ENCODE peak calls at places on chromosome 22, in seven cellular contexts. B, K, C, T, M, W and G are unnamed samples. For H3K27me3, the result is how much of the 10 kb centered on the place peaks cover.

GRCh38 chr22:27100789-27101188 is 443.4 kb downstream of the MIAT start:
- DNase-seq in W (no peak), K (peak), M (peak), C (peak), B (peak), T (no peak), G (no peak)

GRCh38 chr22:32991353-32992115 is 66.6 kb downstream of the SYN3 start:
- DNase-seq in K (no peak), B (no peak), M (peak), W (no peak), T (peak), C (no peak), G (no peak)

GRCh38 chr22:34914871-34915270 is 151.1 kb upstream of the ISX start:
- DNase-seq in M (peak), K (peak), T (no peak), C (peak), W (no peak), B (peak), G (no peak)

GRCh38 chr22:41565403-41566054 is 4.7 kb downstream of the CSDC2 start:
- DNase-seq in M (peak), T (no peak), B (peak), W (peak), K (no peak), C (no peak), G (no peak)

GRCh38 chr22:24503137-24503850 is 8.2 kb downstream of the UPB1 start:
- DNase-seq in C (peak), B (peak), K (peak), M (peak), W (peak), T (peak), G (peak)

GRCh38 chr22:34971456-34971855 is 94.5 kb upstream of the ISX start:
- DNase-seq in W (no peak), C (no peak), K (no peak), T (peak), B (no peak), M (no peak), G (no peak)

GRCh38 chr22:31091106-31091975 is 10.2 kb downstream of the SMTN start:
- DNase-seq in K (peak), B (no peak), C (no peak), W (no peak), M (no peak), T (no peak), G (no peak)

GRCh38 chr22:50262460-50262911 is 1.0 kb upstream of the MAPK12 start:
- DNase-seq in K (no peak), C (no peak), M (no peak), B (no peak), W (no peak), T (no peak), G (no peak)

GRCh38 chr22:31154975-31155374 is 5.0 kb upstream of the RNF185 start:
- DNase-seq in C (no peak), W (no peak), B (no peak), K (no peak), M (no peak), T (no peak), G (no peak)

GRCh38 chr22:32753591-32753990 is 47.9 kb upstream of the TIMP3 start:
- DNase-seq in K (no peak), W (no peak), T (no peak), B (no peak), C (no peak), M (no peak), G (no peak)

GRCh38 chr22:49789289-49790141 is 38.2 kb downstream of the BRD1 start:
- DNase-seq in C (no peak), M (no peak), T (no peak), W (no peak), K (no peak), B (peak), G (peak)

GRCh38 chr22:46835288-46835687 is 72.8 kb downstream of the TBC1D22A start:
- DNase-seq in T (no peak), B (no peak), K (no peak), C (no peak), M (no peak), W (no peak), G (no peak)

GRCh38 chr22:27875951-27876350 is 43.1 kb downstream of the PITPNB start:
- DNase-seq in K (no peak), C (no peak), M (no peak), W (no peak), T (no peak), B (no peak), G (no peak)

GRCh38 chr22:46669201-46669600 is 49.0 kb downstream of the GRAMD4 start:
- DNase-seq in T (no peak), B (no peak), K (no peak), M (no peak), C (no peak), W (no peak), G (no peak)

GRCh38 chr22:24580276-24580675 is 12.6 kb downstream of the LRRC75B start:
- DNase-seq in M (peak), B (no peak), W (no peak), K (no peak), T (no peak), C (no peak), G (no peak)

GRCh38 chr22:41658869-41659268 is 29.8 kb downstream of the SNU13 start:
- DNase-seq in T (no peak), C (no peak), W (no peak), B (no peak), M (no peak), K (no peak), G (no peak)

GRCh38 chr22:31144223-31144622 is 3.9 kb upstream of the PLA2G3 start:
- DNase-seq in T (no peak), C (no peak), K (no peak), B (no peak), M (peak), W (no peak), G (no peak)

GRCh38 chr22:47111626-47112373 is 349.4 kb downstream of the TBC1D22A start:
- DNase-seq in B (no peak), W (no peak), K (no peak), C (no peak), M (no peak), T (no peak), G (no peak)

GRCh38 chr22:48750826-48751440 is 1076.7 kb downstream of the BRD1 start:
- DNase-seq in M (no peak), B (no peak), K (no peak), C (no peak), W (no peak), T (no peak), G (no peak)

GRCh38 chr22:27711756-27712155 is 89.8 kb downstream of the MN1 start:
- DNase-seq in C (no peak), M (no peak), K (no peak), W (no peak), T (no peak), B (no peak), G (no peak)

GRCh38 chr22:30671071-30671470 is 3.4 kb upstream of the DUSP18 start:
- DNase-seq in B (no peak), M (no peak), K (no peak), C (no peak), W (no peak), T (no peak), G (no peak)

GRCh38 chr22:23681026-23681809 is 9.6 kb upstream of the RGL4 start:
- DNase-seq in C (no peak), T (no peak), B (no peak), W (no peak), K (no peak), M (no peak), G (no peak)

GRCh38 chr22:46815896-46816721 is 53.7 kb downstream of the TBC1D22A start:
- DNase-seq in B (peak), T (no peak), C (no peak), W (no peak), K (peak), M (peak), G (no peak)

GRCh38 chr22:46064236-46064965 is 85.9 kb upstream of the PPARA start:
- DNase-seq in M (peak), C (no peak), K (no peak), T (no peak), W (no peak), B (no peak), G (no peak)

GRCh38 chr22:37904572-37905533 is 1.2 kb upstream of the MICALL1 start:
- DNase-seq in C (peak), M (peak), K (peak), B (peak), W (peak), T (no peak), G (no peak)

GRCh38 chr22:25410849-25411248 is 153.6 kb upstream of the GRK3 start:
- DNase-seq in W (no peak), K (no peak), M (no peak), C (no peak), T (no peak), B (no peak), G (no peak)

GRCh38 chr22:48943567-48944432 is 883.9 kb downstream of the BRD1 start:
- DNase-seq in T (no peak), W (no peak), B (peak), K (no peak), M (no peak), C (peak), G (no peak)

GRCh38 chr22:35380537-35381423 is at the start of gene HMOX1:
- DNase-seq in K (peak), W (peak), C (peak), B (peak), T (peak), M (peak), G (peak)

GRCh38 chr22:50191041-50191740 is 5.5 kb downstream of the TRABD start:
- DNase-seq in W (no peak), C (peak), K (no peak), B (no peak), M (no peak), T (no peak), G (peak)

GRCh38 chr22:49444781-49445180 is 382.9 kb downstream of the BRD1 start:
- DNase-seq in C (no peak), B (no peak), K (no peak), W (no peak), T (no peak), M (no peak), G (no peak)

GRCh38 chr22:49934144-49934890 is 15.9 kb downstream of the CRELD2 start:
- DNase-seq in K (no peak), W (no peak), B (no peak), C (no peak), T (peak), M (peak), G (peak)

GRCh38 chr22:33811686-33812085 is 108.6 kb downstream of the LARGE1 start:
- DNase-seq in T (no peak), W (no peak), K (peak), C (peak), M (peak), B (peak), G (no peak)

GRCh38 chr22:48827904-48828555 is 999.6 kb downstream of the BRD1 start:
- DNase-seq in M (no peak), W (no peak), T (no peak), B (no peak), K (no peak), C (no peak), G (no peak)

GRCh38 chr22:49046000-49046545 is 781.6 kb downstream of the BRD1 start:
- DNase-seq in B (no peak), W (no peak), T (no peak), K (no peak), M (no peak), C (no peak), G (no peak)

GRCh38 chr22:20400606-20401375 is 6.8 kb downstream of the ZNF74 start:
- DNase-seq in B (no peak), K (no peak), T (no peak), M (no peak), W (no peak), C (no peak), G (no peak)
- H3K27me3 ChIP-seq in B (under half), K (under half), T (under half), M (under half), W (under half), C (under half), G (under half)

DNA sequence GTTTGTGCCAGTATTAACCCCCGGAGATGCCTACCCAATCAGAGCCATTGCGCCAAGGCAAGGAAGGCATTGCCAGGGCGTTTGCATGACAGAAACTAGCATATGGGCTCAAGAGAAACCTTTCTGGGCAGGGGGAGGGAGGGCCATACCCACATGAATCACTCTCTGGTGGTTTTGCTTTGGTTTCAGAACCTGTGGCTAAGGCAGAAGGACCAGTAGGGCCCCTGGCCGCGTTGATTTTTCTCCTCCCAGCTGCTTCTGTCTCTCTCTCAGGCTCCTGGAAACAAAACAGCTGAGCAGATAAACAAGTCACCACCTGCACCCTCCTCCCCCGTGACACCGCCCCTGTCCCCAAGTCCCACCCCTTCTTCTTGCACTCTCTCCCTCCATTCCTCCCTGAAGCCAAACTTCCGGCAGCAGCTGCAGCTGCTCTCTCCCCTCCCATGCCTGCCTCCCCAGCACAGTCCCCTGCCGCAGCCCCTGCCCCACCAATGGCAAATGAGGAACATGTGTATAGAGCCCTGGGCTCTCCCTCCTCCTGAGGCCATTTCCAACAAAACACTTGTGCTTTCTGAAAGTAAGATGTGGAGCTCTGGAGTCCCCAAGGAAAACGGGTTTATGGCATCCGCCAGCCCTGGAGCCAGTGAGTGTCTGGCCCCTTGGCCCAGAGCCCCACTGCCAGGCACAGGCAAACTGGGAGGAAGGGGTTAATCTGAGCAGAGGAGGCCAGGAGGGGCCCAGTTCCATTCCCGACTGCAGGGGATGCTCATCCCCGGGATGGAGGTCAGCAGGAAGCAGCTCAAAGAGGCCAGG is 39.0 kb upstream of the ADA2 start:
- DNase-seq in C (peak), T (peak), K (peak), W (no peak), M (peak), B (peak), G (peak)
- H3K4me3 ChIP-seq in C (no peak), T (peak), K (peak), W (no peak), M (no peak), B (no peak), G (no peak)

DNA sequence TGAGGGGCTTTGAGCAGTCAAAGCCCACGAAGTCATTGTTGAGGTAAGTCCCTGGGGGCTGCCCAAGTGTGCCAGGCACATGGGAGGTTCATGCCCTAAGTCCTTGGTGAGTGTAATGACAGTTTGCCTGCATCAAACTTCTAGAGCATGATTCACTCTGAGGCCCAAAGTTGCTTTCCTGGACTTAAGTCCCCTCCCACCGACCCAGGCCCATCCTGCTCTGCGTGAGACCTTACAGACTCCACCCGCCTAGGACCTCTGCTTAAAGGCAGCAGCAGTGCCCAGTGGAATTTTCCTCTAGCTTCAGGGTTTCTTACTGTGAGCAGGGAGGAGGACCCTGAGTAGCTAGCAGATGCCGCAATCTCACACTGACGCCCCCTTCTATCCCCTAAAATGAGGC is 5.7 kb upstream of the PVALB start:
- DNase-seq in T (no peak), K (peak), C (no peak), B (peak), W (no peak), M (no peak), G (no peak)
- H3K27me3 ChIP-seq in T (under half), K (under half), C (under half), B (under half), W (under half), M (under half), G (under half)

DNA sequence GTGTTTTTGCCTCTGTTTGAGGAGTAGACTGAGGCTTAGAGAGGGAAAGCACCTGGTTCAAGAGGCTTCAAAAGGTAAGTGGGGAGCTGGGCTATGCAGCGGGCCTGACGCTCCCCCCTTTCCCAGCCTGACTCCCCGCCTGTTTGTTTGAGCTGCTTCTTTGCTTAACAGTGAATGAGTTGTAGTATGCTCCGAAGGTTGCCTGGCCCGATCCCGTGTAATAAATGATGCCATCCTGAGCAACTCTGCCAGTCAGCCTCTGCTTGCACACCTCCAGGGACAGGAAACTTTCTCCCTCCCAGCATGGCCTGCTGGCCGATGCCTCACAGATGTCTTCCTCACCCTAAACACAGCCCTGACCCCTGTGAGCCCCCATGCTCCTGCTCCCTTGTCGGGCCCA is 45.5 kb upstream of the TTLL12 start:
- DNase-seq in M (no peak), B (no peak), T (no peak), K (no peak), W (no peak), C (no peak), G (no peak)
- H3K4me3 ChIP-seq in M (no peak), B (no peak), T (no peak), K (no peak), W (no peak), C (no peak), G (no peak)

GRCh38 chr22:22403306-22403705 is 105.2 kb downstream of the ZNF280B start:
- DNase-seq in K (no peak), T (no peak), C (no peak), B (no peak), M (no peak), W (no peak), G (no peak)
- H3K27me3 ChIP-seq in K (half or more), T (under half), C (under half), B (under half), M (under half), W (under half), G (under half)

DNA sequence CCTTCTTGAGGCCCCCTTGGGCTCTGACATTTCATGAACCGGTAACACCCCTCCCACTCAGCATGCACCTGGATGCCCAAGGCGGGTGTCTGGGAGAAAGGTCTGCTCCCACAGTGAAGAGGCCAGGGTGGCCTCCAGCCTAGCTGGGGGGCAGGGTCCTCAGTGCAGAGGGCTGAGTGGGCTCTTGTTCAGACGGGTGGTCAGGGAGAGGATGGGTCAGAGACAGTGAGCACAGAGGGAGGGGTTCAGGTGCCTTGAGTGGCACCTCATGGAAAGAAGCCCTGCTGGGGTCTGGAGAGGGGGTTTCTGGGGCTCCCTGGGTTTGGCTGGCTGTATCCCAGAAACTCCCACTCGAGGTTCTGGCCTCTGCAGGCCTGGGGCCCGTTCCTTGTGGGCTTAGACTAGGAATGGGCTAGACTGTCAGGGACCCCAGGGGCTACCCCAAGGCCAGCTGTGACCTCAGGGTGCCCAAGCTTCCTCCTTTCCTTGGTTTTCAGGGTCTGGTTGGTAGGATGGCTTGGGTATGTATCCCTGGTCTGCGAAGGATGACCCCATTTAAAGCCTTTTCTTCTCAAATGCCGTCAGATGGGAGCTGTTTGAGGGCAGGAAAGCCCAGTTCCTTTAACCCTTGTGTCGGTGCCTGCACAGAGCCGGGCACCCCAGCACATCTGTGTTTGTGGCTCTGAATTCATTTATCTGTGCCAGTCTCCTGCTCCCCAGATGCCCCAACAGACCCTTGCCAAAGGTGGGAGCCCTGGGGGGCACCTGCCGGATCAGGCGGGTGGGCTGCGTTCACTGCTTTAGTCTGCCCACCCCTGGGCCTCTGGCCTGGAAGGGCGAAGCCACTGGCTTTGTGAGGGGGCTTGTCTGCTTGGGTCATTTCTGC is 1.3 kb downstream of the SYNGR1 start:
- DNase-seq in W (no peak), T (no peak), B (no peak), C (no peak), M (no peak), K (no peak), G (no peak)
- H3K4me3 ChIP-seq in W (peak), T (peak), B (no peak), C (peak), M (peak), K (peak), G (peak)

DNA sequence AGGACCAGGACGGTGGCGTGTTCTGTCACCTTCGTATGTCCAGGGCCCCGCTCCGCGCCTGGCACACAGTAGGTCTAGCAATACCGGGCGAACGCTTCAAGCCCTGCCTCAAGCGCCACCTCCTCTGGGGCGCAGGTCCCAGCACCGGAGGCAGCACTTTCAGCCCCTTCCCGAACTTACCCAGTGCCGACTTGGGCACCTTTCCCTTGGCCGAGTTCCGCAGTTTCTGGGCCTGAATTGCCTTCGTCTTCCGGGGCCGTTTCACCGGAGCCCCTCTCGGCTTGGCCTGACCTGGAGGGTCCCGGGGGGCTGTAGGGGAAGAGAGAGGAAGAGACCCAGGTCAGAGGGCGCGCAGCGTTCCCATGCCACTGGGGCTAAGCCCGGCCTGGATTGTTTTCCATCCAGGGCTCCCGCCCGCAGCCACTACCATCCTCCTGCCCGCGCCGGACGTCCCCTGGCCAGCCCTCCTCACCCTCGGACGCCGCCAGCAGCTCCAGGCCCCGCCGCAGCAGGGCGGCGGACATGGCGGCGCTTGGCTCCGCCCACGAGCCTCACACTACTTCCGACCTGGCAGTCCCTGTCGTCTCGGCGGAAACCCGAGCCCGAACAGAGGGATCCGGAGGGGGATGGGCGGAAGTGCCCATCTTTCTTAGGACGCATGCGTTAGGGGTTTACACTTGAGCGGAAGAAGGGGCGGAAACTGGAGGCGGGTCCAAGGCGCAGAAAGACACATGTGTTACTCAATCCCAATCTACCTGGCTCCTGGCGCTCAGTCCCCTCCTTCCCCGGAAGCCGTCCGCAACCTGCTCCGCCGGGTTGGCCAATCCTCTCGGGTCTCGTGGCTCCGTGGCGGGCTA is at the start of gene RPS19BP1:
- DNase-seq in C (peak), M (peak), B (peak), W (peak), T (peak), K (peak), G (peak)
- H3K27me3 ChIP-seq in C (under half), M (under half), B (under half), W (under half), T (under half), K (under half), G (under half)

GRCh38 chr22:44024288-44024908 is at the start of gene PARVB:
- DNase-seq in B (no peak), C (peak), M (no peak), W (no peak), K (peak), T (no peak), G (no peak)
- H3K4me3 ChIP-seq in B (peak), C (peak), M (peak), W (peak), K (peak), T (peak), G (peak)